ENCODE peak calls at places on chromosomes 4 and X, in eight cellular contexts. One of them, this sample, is unnamed.

GRCh38 chr4:1410491-1411325 is 4.5 kb upstream of the NKX1-1 start:
- DNase-seq in HT1080: peak; percentile 30
- DNase-seq in WTC11: peak; percentile 94
- DNase-seq in neuronal stem cell: peak; percentile 93
- DNase-seq in stimulated activated CD4-positive, alpha-beta T cell treated with anti-CD3 and anti-CD28 coated beads, Interleukin-12 subunit alpha, Interleukin-12 subunit beta, amount 100 ng/mL, for 4 hours: peak; percentile 42
- DNase-seq in Calu3: peak; percentile 22
- DNase-seq in pons: no peak
- DNase-seq in anterior cingulate cortex: no peak
- DNase-seq in this sample: no peak

GRCh38 chrX:18884916-18885315 is 99.0 kb downstream of the PHKA2 start:
- DNase-seq in WTC11: no peak
- DNase-seq in stimulated activated CD4-positive, alpha-beta T cell treated with anti-CD3 and anti-CD28 coated beads, Interleukin-12 subunit alpha, Interleukin-12 subunit beta, amount 100 ng/mL, for 4 hours: no peak
- DNase-seq in Calu3: no peak
- DNase-seq in HT1080: no peak
- DNase-seq in anterior cingulate cortex: no peak
- DNase-seq in neuronal stem cell: no peak
- DNase-seq in pons: no peak
- DNase-seq in this sample: no peak

GRCh38 chr4:119765951-119766350 is 137.3 kb upstream of the PDE5A start:
- DNase-seq in Calu3: no peak
- DNase-seq in pons: no peak
- DNase-seq in anterior cingulate cortex: no peak
- DNase-seq in neuronal stem cell: no peak
- DNase-seq in HT1080: no peak
- DNase-seq in WTC11: no peak
- DNase-seq in stimulated activated CD4-positive, alpha-beta T cell treated with anti-CD3 and anti-CD28 coated beads, Interleukin-12 subunit alpha, Interleukin-12 subunit beta, amount 100 ng/mL, for 4 hours: no peak
- DNase-seq in this sample: no peak

GRCh38 chr4:127006509-127006908 is 626.2 kb upstream of the INTU start:
- DNase-seq in stimulated activated CD4-positive, alpha-beta T cell treated with anti-CD3 and anti-CD28 coated beads, Interleukin-12 subunit alpha, Interleukin-12 subunit beta, amount 100 ng/mL, for 4 hours: no peak
- DNase-seq in Calu3: no peak
- DNase-seq in neuronal stem cell: no peak
- DNase-seq in HT1080: no peak
- DNase-seq in WTC11: no peak
- DNase-seq in anterior cingulate cortex: no peak
- DNase-seq in pons: no peak
- DNase-seq in this sample: no peak

GRCh38 chr4:19386786-19387185 is 864.9 kb upstream of the SLIT2 start:
- DNase-seq in HT1080: no peak
- DNase-seq in neuronal stem cell: no peak
- DNase-seq in WTC11: no peak
- DNase-seq in anterior cingulate cortex: no peak
- DNase-seq in pons: no peak
- DNase-seq in Calu3: no peak
- DNase-seq in stimulated activated CD4-positive, alpha-beta T cell treated with anti-CD3 and anti-CD28 coated beads, Interleukin-12 subunit alpha, Interleukin-12 subunit beta, amount 100 ng/mL, for 4 hours: no peak
- DNase-seq in this sample: no peak

GRCh38 chr4:142092941-142093340 is 456.6 kb downstream of the IL15 start:
- DNase-seq in Calu3: no peak
- DNase-seq in pons: no peak
- DNase-seq in WTC11: no peak
- DNase-seq in anterior cingulate cortex: no peak
- DNase-seq in neuronal stem cell: no peak
- DNase-seq in HT1080: no peak
- DNase-seq in stimulated activated CD4-positive, alpha-beta T cell treated with anti-CD3 and anti-CD28 coated beads, Interleukin-12 subunit alpha, Interleukin-12 subunit beta, amount 100 ng/mL, for 4 hours: no peak
- DNase-seq in this sample: no peak

GRCh38 chr4:71732706-71733105 is 51.2 kb downstream of the GC start:
- DNase-seq in stimulated activated CD4-positive, alpha-beta T cell treated with anti-CD3 and anti-CD28 coated beads, Interleukin-12 subunit alpha, Interleukin-12 subunit beta, amount 100 ng/mL, for 4 hours: no peak
- DNase-seq in anterior cingulate cortex: no peak
- DNase-seq in HT1080: no peak
- DNase-seq in neuronal stem cell: no peak
- DNase-seq in pons: peak; percentile 19
- DNase-seq in Calu3: no peak
- DNase-seq in WTC11: no peak
- DNase-seq in this sample: no peak

GRCh38 chr4:132642196-132642817 is 506.8 kb upstream of the PCDH10 start:
- DNase-seq in WTC11: peak; percentile 36
- DNase-seq in pons: peak; percentile 62
- DNase-seq in HT1080: peak; percentile 47
- DNase-seq in neuronal stem cell: peak; percentile 53
- DNase-seq in anterior cingulate cortex: no peak
- DNase-seq in stimulated activated CD4-positive, alpha-beta T cell treated with anti-CD3 and anti-CD28 coated beads, Interleukin-12 subunit alpha, Interleukin-12 subunit beta, amount 100 ng/mL, for 4 hours: no peak
- DNase-seq in Calu3: peak; percentile 23
- DNase-seq in this sample: no peak

GRCh38 chr4:73841243-73841925 is 4.9 kb downstream of the CXCL6 start:
- DNase-seq in Calu3: no peak
- DNase-seq in anterior cingulate cortex: no peak
- DNase-seq in pons: no peak
- DNase-seq in stimulated activated CD4-positive, alpha-beta T cell treated with anti-CD3 and anti-CD28 coated beads, Interleukin-12 subunit alpha, Interleukin-12 subunit beta, amount 100 ng/mL, for 4 hours: no peak
- DNase-seq in HT1080: no peak
- DNase-seq in neuronal stem cell: no peak
- DNase-seq in WTC11: no peak
- DNase-seq in this sample: no peak

GRCh38 chrX:63657821-63658220 is 127.2 kb downstream of the ARHGEF9 start:
- DNase-seq in neuronal stem cell: no peak
- DNase-seq in anterior cingulate cortex: no peak
- DNase-seq in stimulated activated CD4-positive, alpha-beta T cell treated with anti-CD3 and anti-CD28 coated beads, Interleukin-12 subunit alpha, Interleukin-12 subunit beta, amount 100 ng/mL, for 4 hours: no peak
- DNase-seq in Calu3: peak; percentile 57
- DNase-seq in pons: peak; percentile 1
- DNase-seq in WTC11: no peak
- DNase-seq in HT1080: peak; percentile 78
- DNase-seq in this sample: peak; percentile 1

GRCh38 chrX:116298956-116299355 is 128.4 kb downstream of the AGTR2 start:
- DNase-seq in Calu3: no peak
- DNase-seq in neuronal stem cell: no peak
- DNase-seq in stimulated activated CD4-positive, alpha-beta T cell treated with anti-CD3 and anti-CD28 coated beads, Interleukin-12 subunit alpha, Interleukin-12 subunit beta, amount 100 ng/mL, for 4 hours: no peak
- DNase-seq in pons: no peak
- DNase-seq in WTC11: no peak
- DNase-seq in anterior cingulate cortex: no peak
- DNase-seq in HT1080: no peak
- DNase-seq in this sample: no peak

GRCh38 chr4:63528592-63528991 is 880.7 kb downstream of the TECRL start:
- DNase-seq in stimulated activated CD4-positive, alpha-beta T cell treated with anti-CD3 and anti-CD28 coated beads, Interleukin-12 subunit alpha, Interleukin-12 subunit beta, amount 100 ng/mL, for 4 hours: no peak
- DNase-seq in neuronal stem cell: no peak
- DNase-seq in Calu3: no peak
- DNase-seq in WTC11: no peak
- DNase-seq in pons: no peak
- DNase-seq in HT1080: peak; percentile 29
- DNase-seq in anterior cingulate cortex: no peak
- DNase-seq in this sample: no peak

GRCh38 chr4:165111906-165112257 is 778 bp downstream of the TMEM192 start:
- DNase-seq in Calu3: no peak
- DNase-seq in HT1080: no peak
- DNase-seq in stimulated activated CD4-positive, alpha-beta T cell treated with anti-CD3 and anti-CD28 coated beads, Interleukin-12 subunit alpha, Interleukin-12 subunit beta, amount 100 ng/mL, for 4 hours: no peak
- DNase-seq in neuronal stem cell: no peak
- DNase-seq in anterior cingulate cortex: no peak
- DNase-seq in pons: no peak
- DNase-seq in WTC11: no peak
- DNase-seq in this sample: no peak

GRCh38 chrX:74458738-74459137 is 37.4 kb downstream of the SLC16A2 start:
- DNase-seq in Calu3: no peak
- DNase-seq in stimulated activated CD4-positive, alpha-beta T cell treated with anti-CD3 and anti-CD28 coated beads, Interleukin-12 subunit alpha, Interleukin-12 subunit beta, amount 100 ng/mL, for 4 hours: no peak
- DNase-seq in anterior cingulate cortex: no peak
- DNase-seq in pons: no peak
- DNase-seq in WTC11: no peak
- DNase-seq in HT1080: peak; percentile 70
- DNase-seq in neuronal stem cell: no peak
- DNase-seq in this sample: no peak

GRCh38 chrX:71366674-71367256 is 608 bp downstream of the TAF1 start:
- DNase-seq in stimulated activated CD4-positive, alpha-beta T cell treated with anti-CD3 and anti-CD28 coated beads, Interleukin-12 subunit alpha, Interleukin-12 subunit beta, amount 100 ng/mL, for 4 hours: peak; percentile 25
- DNase-seq in pons: no peak
- DNase-seq in Calu3: peak; percentile 18
- DNase-seq in HT1080: no peak
- DNase-seq in neuronal stem cell: no peak
- DNase-seq in WTC11: peak; percentile 10
- DNase-seq in anterior cingulate cortex: peak; percentile 28
- DNase-seq in this sample: no peak

GRCh38 chrX:1027133-1027532 is 185.3 kb downstream of the CRLF2 start:
- DNase-seq in HT1080: no peak
- DNase-seq in Calu3: no peak
- DNase-seq in WTC11: no peak
- DNase-seq in anterior cingulate cortex: no peak
- DNase-seq in neuronal stem cell: no peak
- DNase-seq in pons: no peak
- DNase-seq in stimulated activated CD4-positive, alpha-beta T cell treated with anti-CD3 and anti-CD28 coated beads, Interleukin-12 subunit alpha, Interleukin-12 subunit beta, amount 100 ng/mL, for 4 hours: no peak
- DNase-seq in this sample: no peak

GRCh38 chr4:172688536-172688935 is 480.1 kb upstream of the GALNT7 start:
- DNase-seq in Calu3: no peak
- DNase-seq in stimulated activated CD4-positive, alpha-beta T cell treated with anti-CD3 and anti-CD28 coated beads, Interleukin-12 subunit alpha, Interleukin-12 subunit beta, amount 100 ng/mL, for 4 hours: no peak
- DNase-seq in neuronal stem cell: no peak
- DNase-seq in pons: no peak
- DNase-seq in anterior cingulate cortex: no peak
- DNase-seq in HT1080: no peak
- DNase-seq in WTC11: no peak
- DNase-seq in this sample: no peak

GRCh38 chr4:125390126-125390525 is 75.4 kb downstream of the FAT4 start:
- DNase-seq in stimulated activated CD4-positive, alpha-beta T cell treated with anti-CD3 and anti-CD28 coated beads, Interleukin-12 subunit alpha, Interleukin-12 subunit beta, amount 100 ng/mL, for 4 hours: no peak
- DNase-seq in WTC11: no peak
- DNase-seq in Calu3: no peak
- DNase-seq in HT1080: peak; percentile 69
- DNase-seq in anterior cingulate cortex: no peak
- DNase-seq in pons: no peak
- DNase-seq in neuronal stem cell: no peak
- DNase-seq in this sample: no peak

GRCh38 chrX:39445336-39445735 is 644.1 kb downstream of the MID1IP1 start:
- DNase-seq in anterior cingulate cortex: no peak
- DNase-seq in HT1080: no peak
- DNase-seq in pons: no peak
- DNase-seq in stimulated activated CD4-positive, alpha-beta T cell treated with anti-CD3 and anti-CD28 coated beads, Interleukin-12 subunit alpha, Interleukin-12 subunit beta, amount 100 ng/mL, for 4 hours: peak; percentile 50
- DNase-seq in neuronal stem cell: no peak
- DNase-seq in WTC11: peak; percentile 53
- DNase-seq in Calu3: peak; percentile 15
- DNase-seq in this sample: no peak

GRCh38 chrX:46967547-46967946 is 55.3 kb downstream of the JADE3 start:
- DNase-seq in neuronal stem cell: no peak
- DNase-seq in anterior cingulate cortex: no peak
- DNase-seq in stimulated activated CD4-positive, alpha-beta T cell treated with anti-CD3 and anti-CD28 coated beads, Interleukin-12 subunit alpha, Interleukin-12 subunit beta, amount 100 ng/mL, for 4 hours: no peak
- DNase-seq in WTC11: no peak
- DNase-seq in pons: no peak
- DNase-seq in Calu3: no peak
- DNase-seq in HT1080: no peak
- DNase-seq in this sample: no peak

GRCh38 chrX:47234583-47234982 is 1.8 kb downstream of the USP11 start:
- DNase-seq in Calu3: no peak
- DNase-seq in WTC11: no peak
- DNase-seq in neuronal stem cell: no peak
- DNase-seq in stimulated activated CD4-positive, alpha-beta T cell treated with anti-CD3 and anti-CD28 coated beads, Interleukin-12 subunit alpha, Interleukin-12 subunit beta, amount 100 ng/mL, for 4 hours: no peak
- DNase-seq in HT1080: no peak
- DNase-seq in anterior cingulate cortex: no peak
- DNase-seq in pons: no peak
- DNase-seq in this sample: no peak

GRCh38 chr4:115790812-115791211 is 677.4 kb upstream of the NDST4 start:
- DNase-seq in stimulated activated CD4-positive, alpha-beta T cell treated with anti-CD3 and anti-CD28 coated beads, Interleukin-12 subunit alpha, Interleukin-12 subunit beta, amount 100 ng/mL, for 4 hours: no peak
- DNase-seq in anterior cingulate cortex: no peak
- DNase-seq in neuronal stem cell: no peak
- DNase-seq in Calu3: no peak
- DNase-seq in pons: no peak
- DNase-seq in HT1080: no peak
- DNase-seq in WTC11: no peak
- DNase-seq in this sample: no peak

GRCh38 chrX:154458954-154459829 is 1.1 kb downstream of the PLXNA3 start:
- DNase-seq in neuronal stem cell: no peak
- DNase-seq in Calu3: peak; percentile 52
- DNase-seq in stimulated activated CD4-positive, alpha-beta T cell treated with anti-CD3 and anti-CD28 coated beads, Interleukin-12 subunit alpha, Interleukin-12 subunit beta, amount 100 ng/mL, for 4 hours: no peak
- DNase-seq in pons: no peak
- DNase-seq in anterior cingulate cortex: no peak
- DNase-seq in HT1080: no peak
- DNase-seq in WTC11: no peak
- DNase-seq in this sample: no peak

GRCh38 chr4:37446016-37446415 is 201.5 kb downstream of the NWD2 start:
- DNase-seq in stimulated activated CD4-positive, alpha-beta T cell treated with anti-CD3 and anti-CD28 coated beads, Interleukin-12 subunit alpha, Interleukin-12 subunit beta, amount 100 ng/mL, for 4 hours: no peak
- DNase-seq in pons: no peak
- DNase-seq in HT1080: peak; percentile 67
- DNase-seq in Calu3: no peak
- DNase-seq in WTC11: no peak
- DNase-seq in anterior cingulate cortex: no peak
- DNase-seq in neuronal stem cell: no peak
- DNase-seq in this sample: no peak

GRCh38 chr4:186724861-186725419 is 1.3 kb upstream of the FAT1 start:
- DNase-seq in pons: peak; percentile 45
- DNase-seq in stimulated activated CD4-positive, alpha-beta T cell treated with anti-CD3 and anti-CD28 coated beads, Interleukin-12 subunit alpha, Interleukin-12 subunit beta, amount 100 ng/mL, for 4 hours: no peak
- DNase-seq in neuronal stem cell: no peak
- DNase-seq in anterior cingulate cortex: no peak
- DNase-seq in Calu3: no peak
- DNase-seq in HT1080: peak; percentile 28
- DNase-seq in WTC11: no peak
- DNase-seq in this sample: no peak

GRCh38 chr4:28654618-28655017 is 1794.0 kb downstream of the STIM2 start:
- DNase-seq in stimulated activated CD4-positive, alpha-beta T cell treated with anti-CD3 and anti-CD28 coated beads, Interleukin-12 subunit alpha, Interleukin-12 subunit beta, amount 100 ng/mL, for 4 hours: no peak
- DNase-seq in anterior cingulate cortex: no peak
- DNase-seq in pons: no peak
- DNase-seq in Calu3: no peak
- DNase-seq in neuronal stem cell: no peak
- DNase-seq in WTC11: no peak
- DNase-seq in HT1080: peak; percentile 42
- DNase-seq in this sample: no peak

GRCh38 chrX:97021680-97022079 is 138.0 kb downstream of the RPA4 start:
- DNase-seq in pons: no peak
- DNase-seq in HT1080: peak; percentile 47
- DNase-seq in anterior cingulate cortex: no peak
- DNase-seq in neuronal stem cell: no peak
- DNase-seq in stimulated activated CD4-positive, alpha-beta T cell treated with anti-CD3 and anti-CD28 coated beads, Interleukin-12 subunit alpha, Interleukin-12 subunit beta, amount 100 ng/mL, for 4 hours: no peak
- DNase-seq in WTC11: no peak
- DNase-seq in Calu3: no peak
- DNase-seq in this sample: no peak

This sample was measured in caudate nucleus.